ENCODE peak calls at places on chromosomes 5 and 9, in six cellular contexts. E is NAMALWA; T is H54; V is HEK293T; I is fibroblast of pulmonary artery; L is stimulated activated CD8-positive, alpha-beta memory T cell treated with anti-CD3 and anti-CD28 coated beads, Interleukin-12 subunit alpha, Interleukin-12 subunit beta, amount 100 ng/mL, for 1 hour. F is an unnamed sample.

GRCh38 chr5:181160144-181160754 is 12.9 kb downstream of the OR2V2 start:
- DNase-seq in E (peak), T (no peak), V (peak), I (peak), L (peak), F (peak)

GRCh38 chr5:140571105-140571504 is 6.5 kb downstream of the SLC35A4 start:
- DNase-seq in E (no peak), T (no peak), V (no peak), I (no peak), L (no peak), F (no peak)

GRCh38 chr5:38803246-38803645 is 42.6 kb upstream of the OSMR start:
- DNase-seq in E (no peak), T (no peak), V (no peak), I (no peak), L (no peak), F (no peak)

GRCh38 chr9:125649315-125649714 is 57.7 kb downstream of the MAPKAP1 start:
- DNase-seq in E (no peak), T (peak), V (no peak), I (peak), L (no peak), F (no peak)

GRCh38 chr9:71001780-71002386 is 119.5 kb downstream of the TRPM3 start:
- DNase-seq in E (peak), T (no peak), V (peak), I (peak), L (no peak), F (peak)

GRCh38 chr5:34570721-34571379 is 85.3 kb upstream of the RAI14 start:
- DNase-seq in E (no peak), T (no peak), V (no peak), I (peak), L (no peak), F (no peak)

GRCh38 chr5:25540628-25541027 is 895.9 kb upstream of the CDH10 start:
- DNase-seq in E (no peak), T (no peak), V (no peak), I (no peak), L (no peak), F (no peak)

GRCh38 chr5:37900692-37901091 is 60.9 kb upstream of the GDNF start:
- DNase-seq in E (peak), T (peak), V (peak), I (peak), L (no peak), F (peak)

GRCh38 chr5:109656829-109657228 is 32.9 kb upstream of the MAN2A1 start:
- DNase-seq in E (peak), T (no peak), V (no peak), I (peak), L (no peak), F (no peak)

GRCh38 chr5:127386557-127386956 is 96.0 kb downstream of the MEGF10 start:
- DNase-seq in E (no peak), T (no peak), V (no peak), I (peak), L (no peak), F (no peak)

GRCh38 chr5:24644757-24645156 is at the start of gene CDH10:
- DNase-seq in E (no peak), T (no peak), V (peak), I (peak), L (no peak), F (peak)

GRCh38 chr5:157820593-157821252 is 38.2 kb downstream of the CLINT1 start:
- DNase-seq in E (peak), T (no peak), V (peak), I (peak), L (no peak), F (no peak)

GRCh38 chr5:143023447-143024096 is 253.4 kb downstream of the ARHGAP26 start:
- DNase-seq in E (no peak), T (no peak), V (no peak), I (no peak), L (no peak), F (no peak)

GRCh38 chr5:79173626-79174025 is 62.0 kb downstream of the BHMT start:
- DNase-seq in E (no peak), T (no peak), V (no peak), I (no peak), L (no peak), F (no peak)

GRCh38 chr9:37897665-37898064 is 6.3 kb downstream of the SLC25A51 start:
- DNase-seq in E (no peak), T (no peak), V (no peak), I (no peak), L (no peak), F (no peak)

GRCh38 chr9:124769451-124770358 is 1.4 kb downstream of the NR6A1 start:
- DNase-seq in E (peak), T (peak), V (no peak), I (no peak), L (no peak), F (peak)

GRCh38 chr5:180153099-180153498 is 55.9 kb downstream of the RASGEF1C start:
- DNase-seq in E (no peak), T (no peak), V (no peak), I (no peak), L (no peak), F (no peak)

GRCh38 chr5:153782589-153783238 is 256.0 kb downstream of the FAM114A2 start:
- DNase-seq in E (no peak), T (peak), V (no peak), I (peak), L (no peak), F (peak)

GRCh38 chr5:141960449-141961323 is 2.7 kb upstream of the PCDH12 start:
- DNase-seq in E (peak), T (peak), V (peak), I (peak), L (peak), F (peak)

GRCh38 chr9:75979362-75979761 is 88.9 kb downstream of the PCSK5 start:
- DNase-seq in E (peak), T (peak), V (peak), I (peak), L (no peak), F (peak)

GRCh38 chr5:158265931-158266710 is 407.2 kb upstream of the CLINT1 start:
- DNase-seq in E (no peak), T (no peak), V (peak), I (no peak), L (no peak), F (no peak)

GRCh38 chr5:103621548-103621930 is 59.0 kb upstream of the NUDT12 start:
- DNase-seq in E (no peak), T (no peak), V (no peak), I (no peak), L (no peak), F (no peak)

GRCh38 chr5:53671447-53671846 is 111.0 kb downstream of the NDUFS4 start:
- DNase-seq in E (no peak), T (no peak), V (no peak), I (no peak), L (no peak), F (peak)

GRCh38 chr5:43161244-43161643 is 30.8 kb upstream of the NIM1K start:
- DNase-seq in E (no peak), T (no peak), V (no peak), I (no peak), L (no peak), F (no peak)

GRCh38 chr5:124773291-124774001 is 27.0 kb upstream of the ZNF608 start:
- DNase-seq in E (no peak), T (no peak), V (no peak), I (no peak), L (no peak), F (no peak)

F was measured in endodermal cell.